ENCODE peak calls at places on chromosome 6, in five cellular contexts. G is AG10803, H is NCI-H1436, Z is T-helper 9 cell, S is NCI-H2081. F is an unnamed sample.

GRCh38 chr6:167005350-167006159 is 6.4 kb downstream of the CEP43 start:
- DNase-seq in S (no peak), Z (no peak), G (no peak), H (no peak), F (no peak)

GRCh38 chr6:108690326-108691000 is 129.7 kb downstream of the FOXO3 start:
- DNase-seq in G (peak), Z (no peak), H (no peak), S (no peak), F (peak)

GRCh38 chr6:27126815-27127537 is 120.5 kb upstream of the PRSS16 start:
- DNase-seq in Z (peak), H (no peak), G (peak), S (peak), F (peak)

GRCh38 chr6:66638099-66638498 is 931.1 kb upstream of the EYS start:
- DNase-seq in S (no peak), H (no peak), Z (no peak), G (no peak), F (no peak)

GRCh38 chr6:40610229-40610628 is 23.1 kb upstream of the LRFN2 start:
- DNase-seq in S (no peak), Z (no peak), H (no peak), G (no peak), F (peak)

GRCh38 chr6:136962661-136963060 is 40.6 kb downstream of the SLC35D3 start:
- DNase-seq in H (peak), S (peak), Z (no peak), G (no peak), F (peak)

GRCh38 chr6:3176562-3177355 is 19.4 kb upstream of the TUBB2A start:
- DNase-seq in S (no peak), Z (no peak), G (peak), H (peak), F (peak)

GRCh38 chr6:16671302-16672289 is 89.7 kb downstream of the ATXN1 start:
- DNase-seq in S (no peak), G (no peak), Z (no peak), H (no peak), F (peak)

GRCh38 chr6:36755435-36756348 is 58.1 kb downstream of the RAB44 start:
- DNase-seq in Z (peak), S (no peak), H (no peak), G (no peak), F (no peak)

GRCh38 chr6:134722996-134723871 is 226.7 kb downstream of the ALDH8A1 start:
- DNase-seq in Z (no peak), G (no peak), S (peak), H (peak), F (peak)

GRCh38 chr6:93069856-93070255 is 349.5 kb downstream of the EPHA7 start:
- DNase-seq in H (no peak), Z (no peak), S (no peak), G (no peak), F (no peak)

GRCh38 chr6:30654798-30655742 is 8.1 kb downstream of the C6orf136 start:
- DNase-seq in G (no peak), S (no peak), Z (no peak), H (no peak), F (no peak)

GRCh38 chr6:154528286-154528915 is 17.9 kb upstream of the CNKSR3 start:
- DNase-seq in S (no peak), G (no peak), H (no peak), Z (no peak), F (no peak)

GRCh38 chr6:107154131-107154906 is 39.0 kb upstream of the BEND3 start:
- DNase-seq in G (no peak), Z (no peak), H (peak), S (peak), F (peak)

GRCh38 chr6:27617046-27617687 is 144.3 kb upstream of the ZNF184 start:
- DNase-seq in S (peak), G (peak), H (no peak), Z (no peak), F (peak)

GRCh38 chr6:43968110-43968965 is 158.9 kb downstream of the MRPL14 start:
- DNase-seq in H (no peak), S (no peak), G (no peak), Z (no peak), F (no peak)

GRCh38 chr6:88517737-88518136 is 351.6 kb upstream of the CNR1 start:
- DNase-seq in S (no peak), Z (no peak), G (no peak), H (no peak), F (no peak)

GRCh38 chr6:133587841-133588240 is 301.1 kb upstream of the TCF21 start:
- DNase-seq in Z (no peak), H (no peak), G (peak), S (no peak), F (no peak)